ENCODE peak calls at places on chromosomes 7 and 10, in seven cellular contexts. Q, Z, S, G, R, M and E are unnamed samples.

GRCh38 chr10:111934926-111935325 is 248.6 kb downstream of the GPAM start:
- DNase-seq in Q (no peak), Z (no peak), S (no peak), G (no peak), R (no peak), M (no peak), E (no peak)

GRCh38 chr7:128236924-128237586 is 4.0 kb upstream of the LEP start:
- DNase-seq in Q (peak), Z (no peak), S (peak), G (no peak), R (no peak), M (no peak), E (no peak)

GRCh38 chr10:17307149-17307548 is 79.1 kb downstream of the VIM start:
- DNase-seq in Q (no peak), Z (no peak), S (no peak), G (no peak), R (no peak), M (no peak), E (no peak)

GRCh38 chr10:112137381-112137987 is 46.1 kb downstream of the GPAM start:
- DNase-seq in Q (peak), Z (peak), S (peak), G (peak), R (peak), M (peak), E (peak)

GRCh38 chr10:659710-660141 is 29.7 kb downstream of the DIP2C start:
- DNase-seq in Q (peak), Z (no peak), S (no peak), G (peak), R (no peak), M (no peak), E (peak)

GRCh38 chr10:20683345-20683744 is 213.8 kb downstream of the NEBL start:
- DNase-seq in Q (no peak), Z (no peak), S (no peak), G (no peak), R (no peak), M (no peak), E (no peak)

GRCh38 chr7:30873207-30873606 is 38.4 kb upstream of the AQP1 start:
- DNase-seq in Q (no peak), Z (no peak), S (no peak), G (no peak), R (no peak), M (no peak), E (no peak)

GRCh38 chr10:35781643-35782035 is 139.5 kb upstream of the FZD8 start:
- DNase-seq in Q (no peak), Z (peak), S (no peak), G (peak), R (no peak), M (no peak), E (no peak)

GRCh38 chr7:128841961-128842673 is 11.9 kb downstream of the FLNC start:
- DNase-seq in Q (peak), Z (peak), S (peak), G (no peak), R (peak), M (peak), E (peak)

GRCh38 chr10:109343293-109343692 is 580.0 kb downstream of the XPNPEP1 start:
- DNase-seq in Q (peak), Z (no peak), S (no peak), G (no peak), R (no peak), M (no peak), E (no peak)

GRCh38 chr7:5094641-5095040 is 49.0 kb downstream of the RBAK start:
- DNase-seq in Q (no peak), Z (no peak), S (no peak), G (no peak), R (no peak), M (no peak), E (no peak)

GRCh38 chr10:50552771-50553535 is 70.8 kb downstream of the SGMS1 start:
- DNase-seq in Q (peak), Z (no peak), S (peak), G (peak), R (no peak), M (no peak), E (no peak)
- TF ChIP-seq CTCF in Q (peak), Z (peak), S (peak), G (peak), R (peak), M (peak), E (peak)

GRCh38 chr7:23012797-23013714 is 874 bp downstream of the HYCC1 start:
- DNase-seq in Q (no peak), Z (no peak), S (no peak), G (peak), R (peak), M (peak), E (no peak)
- H3K27ac ChIP-seq in Q (peak), Z (peak), S (peak), G (peak), R (peak), M (no peak), E (peak)

GRCh38 chr7:63925626-63926460 is 72.8 kb upstream of the ZNF722 start:
- DNase-seq in Q (no peak), Z (peak), S (peak), G (no peak), R (peak), M (peak), E (peak)
- TF ChIP-seq CTCF in Q (no peak), Z (no peak), S (no peak), G (no peak), R (no peak), M (no peak), E (no peak)

DNA sequence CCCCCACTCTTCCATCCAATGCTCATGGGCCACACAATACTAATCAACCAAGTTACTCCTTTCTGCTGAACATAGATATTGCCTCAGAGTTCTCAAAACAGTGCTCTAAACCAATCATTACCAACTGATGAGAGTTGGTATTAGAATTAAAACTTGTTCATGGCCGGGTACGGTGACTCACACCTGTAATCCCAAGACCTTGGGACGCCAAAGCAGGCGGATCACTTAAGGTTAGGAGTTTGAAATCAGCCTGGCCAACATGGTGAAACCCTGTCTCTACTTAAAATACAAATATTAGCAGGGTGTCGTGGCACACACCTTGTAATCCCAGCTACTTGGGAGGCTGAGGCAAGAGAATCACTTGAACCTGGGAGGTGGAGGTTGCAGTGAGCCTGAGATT is 8.2 kb downstream of the TM9SF3 start:
- DNase-seq in Q (no peak), Z (no peak), S (peak), G (no peak), R (no peak), M (no peak), E (no peak)
- H3K27ac ChIP-seq in Q (no peak), Z (no peak), S (peak), G (peak), R (no peak), M (no peak), E (no peak)

DNA sequence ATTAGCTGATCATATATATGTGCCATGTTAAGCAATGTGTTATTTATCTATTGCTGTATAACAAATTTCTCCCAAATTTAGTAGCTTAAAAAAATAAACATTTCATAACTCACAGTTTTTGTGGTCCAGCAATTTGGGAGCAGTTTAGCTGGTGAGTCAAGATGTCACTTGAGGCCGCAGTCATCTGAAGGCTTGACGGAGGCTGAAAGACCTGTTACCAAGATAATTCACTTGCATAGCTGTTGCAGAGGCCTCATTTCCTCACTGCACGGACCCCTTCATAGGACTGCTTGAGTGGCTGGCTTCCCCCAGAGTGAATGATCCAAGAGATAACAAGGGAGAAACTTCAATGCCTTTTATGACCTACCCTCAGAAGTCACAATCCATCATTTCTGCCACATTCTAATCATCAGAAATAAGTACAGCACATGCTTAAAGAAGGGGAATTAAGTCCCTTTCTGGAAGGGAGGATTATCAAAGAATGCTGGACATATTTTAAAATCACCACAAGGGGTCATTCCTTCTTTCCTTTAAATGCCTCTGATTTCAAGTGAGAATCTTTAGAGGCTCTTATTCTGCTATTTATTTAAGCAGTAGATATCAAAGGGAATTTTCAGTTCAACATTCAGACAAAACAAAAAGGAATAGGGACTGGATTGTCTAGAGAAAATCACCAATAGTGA is 10.5 kb upstream of the SRPK2 start:
- DNase-seq in Q (peak), Z (no peak), S (no peak), G (no peak), R (no peak), M (no peak), E (peak)
- TF ChIP-seq CTCF in Q (peak), Z (peak), S (no peak), G (peak), R (peak), M (no peak), E (peak)

GRCh38 chr10:44385726-44386438 is 985 bp upstream of the CXCL12 start:
- DNase-seq in Q (no peak), Z (no peak), S (no peak), G (no peak), R (no peak), M (no peak), E (peak)

GRCh38 chr10:44386546-44387052 is 1.7 kb upstream of the CXCL12 start:
- DNase-seq in Q (peak), Z (peak), S (peak), G (peak), R (no peak), M (no peak), E (peak)

GRCh38 chr10:44383749-44384600 is 922 bp downstream of the CXCL12 start:
- DNase-seq in Q (peak), Z (no peak), S (peak), G (peak), R (no peak), M (no peak), E (peak)

GRCh38 chr10:44384601-44385422 is at the start of gene CXCL12:
- DNase-seq in Q (peak), Z (no peak), S (peak), G (peak), R (no peak), M (no peak), E (peak)

GRCh38 chr10:44385423-44385725 is 477 bp upstream of the CXCL12 start:
- DNase-seq in Q (no peak), Z (no peak), S (no peak), G (no peak), R (no peak), M (no peak), E (no peak)
- H3K27ac ChIP-seq in Q (no peak), Z (no peak), S (peak), G (no peak), R (peak), M (no peak), E (no peak)

DNA sequence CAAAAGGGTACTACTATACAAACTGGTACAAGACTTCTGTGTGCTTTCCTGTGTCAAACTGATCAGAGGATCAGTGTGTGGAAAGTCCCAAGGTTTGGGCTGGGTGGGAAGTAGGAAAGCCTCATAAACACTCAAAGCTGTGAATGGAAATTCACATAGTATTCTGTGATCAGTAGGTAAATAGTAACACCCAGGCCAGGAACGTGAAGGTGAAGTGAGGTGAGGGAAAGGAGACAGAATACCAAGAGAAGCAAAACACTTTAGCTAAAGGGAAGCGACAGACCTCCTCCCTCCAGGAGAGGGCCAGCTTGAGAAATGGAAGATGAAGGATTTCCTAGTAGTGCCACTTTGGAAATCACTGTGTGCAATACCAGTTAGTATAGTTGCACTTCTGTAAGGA is 451.9 kb downstream of the KCNMA1 start:
- DNase-seq in Q (no peak), Z (no peak), S (no peak), G (peak), R (no peak), M (no peak), E (peak)
- TF ChIP-seq CTCF in Q (no peak), Z (no peak), S (no peak), G (no peak), R (no peak), M (no peak), E (no peak)

DNA sequence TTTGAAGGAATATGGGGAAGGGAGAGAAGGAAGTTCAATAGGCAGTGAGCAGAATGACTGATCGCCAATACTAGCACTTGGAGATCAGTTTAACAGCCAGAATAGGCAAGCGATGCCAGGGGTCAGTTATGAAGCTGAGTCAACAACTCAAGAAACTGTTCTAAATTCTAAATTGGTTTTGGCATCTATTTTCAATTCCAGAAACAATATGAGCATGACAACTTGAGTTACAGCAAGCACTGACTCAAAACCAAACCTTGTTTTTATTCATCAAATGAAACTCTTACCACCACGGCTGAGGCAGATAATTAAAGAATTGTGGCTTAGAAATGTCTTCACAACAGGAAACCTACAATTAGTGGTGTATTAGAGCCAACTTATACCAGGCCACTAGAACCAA is 180.5 kb upstream of the ASAH2 start:
- DNase-seq in Q (no peak), Z (no peak), S (no peak), G (no peak), R (no peak), M (no peak), E (no peak)
- H3K27ac ChIP-seq in Q (no peak), Z (no peak), S (no peak), G (no peak), R (peak), M (no peak), E (no peak)

GRCh38 chr10:24952701-24953349 is 419 bp upstream of the PRTFDC1 start:
- DNase-seq in Q (peak), Z (peak), S (peak), G (peak), R (peak), M (peak), E (peak)
- TF ChIP-seq CTCF in Q (peak), Z (peak), S (no peak), G (peak), R (peak), M (peak), E (no peak)